ENCODE peak calls at places on chromosomes 7 and 10, in five cellular contexts. Y is GM23248, J is HCT116, F is hepatocyte, M is neural progenitor cell. D is an unnamed sample.

GRCh38 chr7:64544010-64544409 is 18.9 kb downstream of the ZNF680 start:
- DNase-seq in Y (no peak), J (no peak), F (no peak), M (no peak), D (no peak)

GRCh38 chr10:7872041-7872442 is 53.7 kb downstream of the TAF3 start:
- DNase-seq in Y (peak; percentile 44), J (peak; percentile 0), F (peak; percentile 31), M (peak; percentile 51), D (peak; percentile 27)

GRCh38 chr7:132614428-132615076 is 38.3 kb upstream of the PLXNA4 start:
- DNase-seq in Y (peak; percentile 40), J (no peak), F (peak; percentile 43), M (peak; percentile 75), D (no peak)

GRCh38 chr7:44618045-44618444 is 11.6 kb downstream of the OGDH start:
- DNase-seq in Y (no peak), J (no peak), F (no peak), M (no peak), D (no peak)

GRCh38 chr7:127251048-127251451 is 1.7 kb downstream of the GRM8 start:
- DNase-seq in Y (peak; percentile 16), J (no peak), F (no peak), M (peak; percentile 32), D (no peak)

GRCh38 chr7:15891151-15891842 is 204.8 kb upstream of the MEOX2 start:
- DNase-seq in Y (peak; percentile 53), J (no peak), F (no peak), M (no peak), D (no peak)

GRCh38 chr10:61836233-61836887 is 65.1 kb upstream of the ARID5B start:
- DNase-seq in Y (peak; percentile 37), J (no peak), F (no peak), M (no peak), D (no peak)

GRCh38 chr10:93300981-93301380 is 181.2 kb downstream of the MYOF start:
- DNase-seq in Y (no peak), J (no peak), F (no peak), M (no peak), D (no peak)

GRCh38 chr10:49310460-49310859 is 11.5 kb downstream of the C10orf71 start:
- DNase-seq in Y (peak; percentile 47), J (no peak), F (no peak), M (no peak), D (no peak)

GRCh38 chr7:31724696-31725095 is 37.7 kb downstream of the PPP1R17 start:
- DNase-seq in Y (no peak), J (no peak), F (no peak), M (no peak), D (peak; percentile 9)

GRCh38 chr10:31000867-31001266 is 30.8 kb downstream of the ZNF438 start:
- DNase-seq in Y (peak; percentile 26), J (no peak), F (no peak), M (no peak), D (no peak)

GRCh38 chr7:7317850-7318249 is 135.5 kb downstream of the C1GALT1 start:
- DNase-seq in Y (no peak), J (no peak), F (no peak), M (no peak), D (no peak)

GRCh38 chr7:229184-229964 is 37.0 kb downstream of the FAM20C start:
- DNase-seq in Y (peak; percentile 97), J (no peak), F (peak; percentile 66), M (no peak), D (no peak)

GRCh38 chr7:155521007-155521742 is 25.2 kb downstream of the CNPY1 start:
- DNase-seq in Y (no peak), J (no peak), F (no peak), M (no peak), D (no peak)

GRCh38 chr10:92239600-92240288 is 51.1 kb downstream of the CPEB3 start:
- DNase-seq in Y (peak; percentile 69), J (no peak), F (peak; percentile 55), M (peak; percentile 76), D (peak; percentile 23)

GRCh38 chr10:48556713-48557112 is 48.2 kb downstream of the ARHGAP22 start:
- DNase-seq in Y (no peak), J (no peak), F (no peak), M (no peak), D (no peak)

GRCh38 chr10:22481687-22482539 is 136.6 kb downstream of the SPAG6 start:
- DNase-seq in Y (peak; percentile 74), J (no peak), F (no peak), M (no peak), D (peak; percentile 17)

GRCh38 chr7:73971701-73972341 is 56.2 kb upstream of the ELN start:
- DNase-seq in Y (no peak), J (peak; percentile 47), F (peak; percentile 40), M (no peak), D (peak; percentile 25)

GRCh38 chr10:126207313-126207771 is 180.9 kb downstream of the ADAM12 start:
- DNase-seq in Y (peak; percentile 58), J (no peak), F (no peak), M (no peak), D (no peak)

GRCh38 chr10:48465860-48466521 is 138.9 kb downstream of the ARHGAP22 start:
- DNase-seq in Y (no peak), J (no peak), F (no peak), M (no peak), D (peak; percentile 24)

GRCh38 chr10:112783653-112784426 is 166.2 kb upstream of the TCF7L2 start:
- DNase-seq in Y (peak; percentile 32), J (no peak), F (no peak), M (peak; percentile 37), D (no peak)

GRCh38 chr7:158255156-158255555 is 332.5 kb downstream of the PTPRN2 start:
- DNase-seq in Y (no peak), J (no peak), F (no peak), M (no peak), D (no peak)

GRCh38 chr10:129031233-129032150 is 435.5 kb upstream of the MGMT start:
- DNase-seq in Y (peak; percentile 67), J (no peak), F (peak; percentile 83), M (peak; percentile 83), D (peak; percentile 1)

GRCh38 chr10:122568551-122568950 is 8.0 kb downstream of the DMBT1 start:
- DNase-seq in Y (no peak), J (no peak), F (no peak), M (no peak), D (no peak)

GRCh38 chr7:51101111-51101757 is 215.4 kb downstream of the COBL start:
- DNase-seq in Y (no peak), J (no peak), F (no peak), M (no peak), D (no peak)

GRCh38 chr10:69839696-69840345 is 38.1 kb downstream of the COL13A1 start:
- DNase-seq in Y (peak; percentile 59), J (no peak), F (no peak), M (no peak), D (peak; percentile 52)

GRCh38 chr10:88538038-88538437 is 45.1 kb downstream of the RNLS start:
- DNase-seq in Y (peak; percentile 28), J (no peak), F (no peak), M (no peak), D (peak; percentile 37)

GRCh38 chr10:77511498-77512218 is 126.0 kb downstream of the KCNMA1 start:
- DNase-seq in Y (no peak), J (no peak), F (no peak), M (peak; percentile 51), D (no peak)

GRCh38 chr7:1942026-1942703 is 272.1 kb downstream of the ELFN1 start:
- DNase-seq in Y (no peak), J (no peak), F (no peak), M (no peak), D (no peak)
- H3K4me1 ChIP-seq in Y (no peaks in the 10 kb centered on the region), J (peaks cover 13% of the 10 kb centered on the region), F (peaks cover 11% of the 10 kb centered on the region), M (peaks cover 22% of the 10 kb centered on the region), D (peaks cover 21% of the 10 kb centered on the region)

GRCh38 chr10:17025444-17026295 is 103.9 kb downstream of the CUBN start:
- DNase-seq in Y (peak; percentile 100), J (peak; percentile 21), F (peak; percentile 54), M (peak; percentile 50), D (peak; percentile 98)
- H3K4me2 ChIP-seq in Y (peak overlapping the region; percentile 76), J (no peak overlapping the region), F (no peak overlapping the region), M (no peak overlapping the region), D (peak overlapping the region; percentile 11)

GRCh38 chr7:68619476-68619875 is 978.8 kb upstream of the AUTS2 start:
- DNase-seq in Y (no peak), J (no peak), F (no peak), M (no peak), D (no peak)

GRCh38 chr7:68610751-68611150 is 987.5 kb upstream of the AUTS2 start:
- DNase-seq in Y (no peak), J (no peak), F (no peak), M (no peak), D (no peak)

GRCh38 chr7:68613405-68613804 is 984.9 kb upstream of the AUTS2 start:
- DNase-seq in Y (no peak), J (no peak), F (no peak), M (peak; percentile 78), D (no peak)

GRCh38 chr7:68613897-68614296 is 984.4 kb upstream of the AUTS2 start:
- DNase-seq in Y (no peak), J (no peak), F (no peak), M (no peak), D (no peak)
- TF ChIP-seq EZH2 in Y (no peak), J (no peak), F (no peak), M (no peak), D (no peak)

DNA sequence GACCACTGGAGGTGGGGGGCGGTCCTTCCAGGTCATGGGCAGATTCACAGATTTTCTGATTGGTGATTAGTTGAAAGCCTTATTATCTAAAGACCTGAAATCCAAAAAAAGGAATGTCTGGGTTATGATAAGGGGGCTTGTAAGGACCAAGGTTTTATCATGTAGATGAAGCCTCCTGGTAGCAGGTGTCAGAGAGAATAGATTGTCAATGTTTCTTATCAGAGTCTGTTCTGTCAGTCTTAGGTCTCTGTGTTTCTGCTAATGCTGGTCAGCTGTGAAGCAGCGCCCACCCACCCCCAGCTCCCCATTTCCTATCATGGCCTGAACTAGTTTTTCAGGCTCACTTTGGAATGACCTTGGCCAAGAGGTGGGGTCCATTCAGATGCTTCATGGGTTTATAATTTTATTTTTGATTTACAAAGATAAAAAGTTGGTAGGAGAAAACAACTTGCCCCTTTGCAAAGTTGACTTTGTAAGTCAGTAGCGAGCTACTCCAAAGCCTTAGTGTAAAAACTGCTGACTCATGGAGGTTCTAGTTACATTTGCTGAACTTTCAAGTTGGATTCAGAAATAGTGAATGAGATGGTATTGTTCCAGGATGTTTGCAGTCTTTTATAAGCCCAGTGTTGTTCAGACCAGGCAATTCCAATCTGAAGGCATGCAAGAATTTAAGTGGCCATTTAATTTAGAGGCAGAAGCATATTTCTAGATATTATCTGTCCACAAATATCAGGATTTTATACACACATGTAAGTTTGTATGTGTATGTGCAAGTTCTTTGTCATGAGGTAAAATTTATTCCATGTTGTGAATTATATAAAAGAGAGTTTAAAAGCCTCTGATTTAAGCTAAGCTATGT is 21.4 kb downstream of the TES start:
- DNase-seq in Y (peak; percentile 67), J (no peak), F (peak; percentile 52), M (no peak), D (no peak)
- H3K4me1 ChIP-seq in Y (peaks cover 66% of the 10 kb centered on the region), J (peaks cover 47% of the 10 kb centered on the region), F (peaks cover 20% of the 10 kb centered on the region), M (no peaks in the 10 kb centered on the region), D (peaks cover 54% of the 10 kb centered on the region)

D was measured in mammary epithelial cell.